ENCODE peak calls at places on chromosomes 13 and 19, in eight cellular contexts. M, K, P, C, Q, B, H and O are unnamed samples.

GRCh38 chr13:109794095-109794494 is 7.7 kb upstream of the IRS2 start:
- DNase-seq in C (no peak), P (no peak), K (no peak), M (no peak), B (no peak), Q (no peak), H (no peak), O (no peak)

GRCh38 chr19:8641908-8642547 is 11.6 kb downstream of the NFILZ start:
- DNase-seq in K (no peak), B (peak; percentile 45), C (no peak), H (peak; percentile 90), Q (no peak), M (no peak), P (peak; percentile 70), O (no peak)

GRCh38 chr13:24706886-24707585 is 26.8 kb downstream of the ATP12A start:
- DNase-seq in Q (no peak), M (no peak), P (no peak), K (no peak), B (no peak), H (no peak), C (no peak), O (no peak)

GRCh38 chr19:1601613-1602064 is 3.6 kb downstream of the UQCR11 start:
- DNase-seq in K (no peak), B (no peak), Q (no peak), C (no peak), P (no peak), H (peak; percentile 15), M (no peak), O (no peak)

GRCh38 chr13:40983725-40984669 is 35.1 kb downstream of the ELF1 start:
- DNase-seq in M (no peak), C (no peak), K (no peak), B (no peak), P (no peak), Q (no peak), H (no peak), O (no peak)

GRCh38 chr13:43333176-43333575 is 309.8 kb downstream of the DNAJC15 start:
- DNase-seq in M (no peak), H (no peak), Q (no peak), B (no peak), P (no peak), K (no peak), C (no peak), O (no peak)

GRCh38 chr13:98729526-98730057 is 22.9 kb downstream of the SLC15A1 start:
- DNase-seq in C (no peak), K (no peak), B (no peak), P (no peak), Q (no peak), H (no peak), M (no peak), O (no peak)

GRCh38 chr13:41700790-41701310 is 243.5 kb downstream of the RGCC start:
- DNase-seq in B (peak; percentile 61), M (no peak), P (peak; percentile 74), Q (no peak), H (peak; percentile 63), C (no peak), K (no peak), O (peak; percentile 78)

GRCh38 chr19:18879579-18880373 is 16.2 kb downstream of the CERS1 start:
- DNase-seq in Q (peak; percentile 60), C (no peak), K (no peak), M (no peak), B (no peak), H (peak; percentile 15), P (no peak), O (no peak)